ENCODE peak calls at places on chromosome X, in eight cellular contexts. One of them, this sample, is unnamed.

GRCh38 chrX:37468111-37468739 is 103.2 kb upstream of the LANCL3 start:
- DNase-seq in lung: no peak
- DNase-seq in AG09319: no peak
- DNase-seq in sigmoid colon: no peak
- DNase-seq in right atrium auricular region: no peak
- DNase-seq in Calu3: no peak
- DNase-seq in GM23338: peak; percentile 35
- DNase-seq in HepG2: no peak
- DNase-seq in this sample: no peak

GRCh38 chrX:53440101-53440500 is 5.9 kb upstream of the HSD17B10 start:
- DNase-seq in lung: no peak
- DNase-seq in AG09319: no peak
- DNase-seq in sigmoid colon: no peak
- DNase-seq in right atrium auricular region: no peak
- DNase-seq in Calu3: no peak
- DNase-seq in GM23338: no peak
- DNase-seq in HepG2: no peak
- DNase-seq in this sample: no peak

GRCh38 chrX:135463937-135464336 is 42.2 kb downstream of the SMIM10L2A start:
- DNase-seq in lung: no peak
- DNase-seq in AG09319: no peak
- DNase-seq in sigmoid colon: no peak
- DNase-seq in right atrium auricular region: no peak
- DNase-seq in Calu3: no peak
- DNase-seq in GM23338: peak; percentile 30
- DNase-seq in HepG2: peak; percentile 0
- DNase-seq in this sample: no peak

GRCh38 chrX:153946910-153947769 is 2.7 kb upstream of the RENBP start:
- DNase-seq in lung: peak; percentile 77
- DNase-seq in AG09319: peak; percentile 38
- DNase-seq in sigmoid colon: peak; percentile 88
- DNase-seq in right atrium auricular region: peak; percentile 67
- DNase-seq in Calu3: peak; percentile 92
- DNase-seq in GM23338: peak; percentile 86
- DNase-seq in HepG2: peak; percentile 75
- DNase-seq in this sample: peak; percentile 79

GRCh38 chrX:65920620-65921019 is 119.3 kb downstream of the VSIG4 start:
- DNase-seq in lung: no peak
- DNase-seq in AG09319: no peak
- DNase-seq in sigmoid colon: no peak
- DNase-seq in right atrium auricular region: no peak
- DNase-seq in Calu3: no peak
- DNase-seq in GM23338: no peak
- DNase-seq in HepG2: no peak
- DNase-seq in this sample: no peak

GRCh38 chrX:153539171-153539978 is 21.9 kb downstream of the ATP2B3 start:
- DNase-seq in lung: peak; percentile 63
- DNase-seq in AG09319: peak; percentile 4
- DNase-seq in sigmoid colon: peak; percentile 81
- DNase-seq in right atrium auricular region: peak; percentile 69
- DNase-seq in Calu3: peak; percentile 86
- DNase-seq in GM23338: peak; percentile 69
- DNase-seq in HepG2: peak; percentile 23
- DNase-seq in this sample: peak; percentile 27

GRCh38 chrX:119698835-119699234 is 5.9 kb upstream of the SEPTIN6 start:
- DNase-seq in lung: no peak
- DNase-seq in AG09319: peak; percentile 30
- DNase-seq in sigmoid colon: no peak
- DNase-seq in right atrium auricular region: no peak
- DNase-seq in Calu3: peak; percentile 41
- DNase-seq in GM23338: peak; percentile 82
- DNase-seq in HepG2: peak; percentile 41
- DNase-seq in this sample: peak; percentile 59

GRCh38 chrX:14073561-14073960 is 43.9 kb upstream of the GEMIN8 start:
- DNase-seq in lung: no peak
- DNase-seq in AG09319: no peak
- DNase-seq in sigmoid colon: no peak
- DNase-seq in right atrium auricular region: no peak
- DNase-seq in Calu3: no peak
- DNase-seq in GM23338: no peak
- DNase-seq in HepG2: no peak
- DNase-seq in this sample: peak; percentile 36

GRCh38 chrX:118631586-118631985 is 95.8 kb upstream of the IL13RA1 start:
- DNase-seq in lung: no peak
- DNase-seq in AG09319: no peak
- DNase-seq in sigmoid colon: no peak
- DNase-seq in right atrium auricular region: no peak
- DNase-seq in Calu3: no peak
- DNase-seq in GM23338: no peak
- DNase-seq in HepG2: no peak
- DNase-seq in this sample: no peak

GRCh38 chrX:112819013-112819635 is 21.5 kb downstream of the AMOT start:
- DNase-seq in lung: no peak
- DNase-seq in AG09319: peak; percentile 64
- DNase-seq in sigmoid colon: no peak
- DNase-seq in right atrium auricular region: no peak
- DNase-seq in Calu3: no peak
- DNase-seq in GM23338: no peak
- DNase-seq in HepG2: no peak
- DNase-seq in this sample: peak; percentile 77

GRCh38 chrX:36963069-36963808 is 44.9 kb upstream of the FAM47C start:
- DNase-seq in lung: no peak
- DNase-seq in AG09319: no peak
- DNase-seq in sigmoid colon: no peak
- DNase-seq in right atrium auricular region: no peak
- DNase-seq in Calu3: peak; percentile 23
- DNase-seq in GM23338: peak; percentile 36
- DNase-seq in HepG2: no peak
- DNase-seq in this sample: no peak

GRCh38 chrX:153642655-153643430 is 4.2 kb upstream of the DUSP9 start:
- DNase-seq in lung: no peak
- DNase-seq in AG09319: no peak
- DNase-seq in sigmoid colon: no peak
- DNase-seq in right atrium auricular region: no peak
- DNase-seq in Calu3: no peak
- DNase-seq in GM23338: peak; percentile 18
- DNase-seq in HepG2: no peak
- DNase-seq in this sample: no peak

GRCh38 chrX:109475174-109475891 is 6.6 kb downstream of the GUCY2F start:
- DNase-seq in lung: peak; percentile 44
- DNase-seq in AG09319: no peak
- DNase-seq in sigmoid colon: no peak
- DNase-seq in right atrium auricular region: peak; percentile 60
- DNase-seq in Calu3: peak; percentile 41
- DNase-seq in GM23338: peak; percentile 74
- DNase-seq in HepG2: peak; percentile 35
- DNase-seq in this sample: peak; percentile 61

GRCh38 chrX:132226169-132226568 is 6.9 kb upstream of the RAP2C start:
- DNase-seq in lung: no peak
- DNase-seq in AG09319: no peak
- DNase-seq in sigmoid colon: no peak
- DNase-seq in right atrium auricular region: no peak
- DNase-seq in Calu3: no peak
- DNase-seq in GM23338: peak; percentile 38
- DNase-seq in HepG2: no peak
- DNase-seq in this sample: no peak

GRCh38 chrX:129640737-129641136 is 14.0 kb downstream of the APLN start:
- DNase-seq in lung: no peak
- DNase-seq in AG09319: no peak
- DNase-seq in sigmoid colon: no peak
- DNase-seq in right atrium auricular region: no peak
- DNase-seq in Calu3: no peak
- DNase-seq in GM23338: no peak
- DNase-seq in HepG2: no peak
- DNase-seq in this sample: no peak

GRCh38 chrX:106874075-106874474 is 29.1 kb downstream of the RIPPLY1 start:
- DNase-seq in lung: no peak
- DNase-seq in AG09319: no peak
- DNase-seq in sigmoid colon: no peak
- DNase-seq in right atrium auricular region: no peak
- DNase-seq in Calu3: peak; percentile 9
- DNase-seq in GM23338: peak; percentile 38
- DNase-seq in HepG2: peak; percentile 4
- DNase-seq in this sample: peak; percentile 45

GRCh38 chrX:151754042-151754419 is 19.5 kb downstream of the CNGA2 start:
- DNase-seq in lung: no peak
- DNase-seq in AG09319: peak; percentile 55
- DNase-seq in sigmoid colon: no peak
- DNase-seq in right atrium auricular region: peak; percentile 47
- DNase-seq in Calu3: peak; percentile 73
- DNase-seq in GM23338: no peak
- DNase-seq in HepG2: no peak
- DNase-seq in this sample: peak; percentile 76

GRCh38 chrX:44092778-44093177 is 119.6 kb upstream of the NDP start:
- DNase-seq in lung: no peak
- DNase-seq in AG09319: no peak
- DNase-seq in sigmoid colon: no peak
- DNase-seq in right atrium auricular region: no peak
- DNase-seq in Calu3: no peak
- DNase-seq in GM23338: no peak
- DNase-seq in HepG2: peak; percentile 15
- DNase-seq in this sample: no peak

GRCh38 chrX:44096666-44097065 is 123.5 kb upstream of the NDP start:
- DNase-seq in lung: no peak
- DNase-seq in AG09319: no peak
- DNase-seq in sigmoid colon: no peak
- DNase-seq in right atrium auricular region: no peak
- DNase-seq in Calu3: no peak
- DNase-seq in GM23338: no peak
- DNase-seq in HepG2: no peak
- DNase-seq in this sample: no peak

GRCh38 chrX:44088755-44089154 is 115.6 kb upstream of the NDP start:
- DNase-seq in lung: no peak
- DNase-seq in AG09319: no peak
- DNase-seq in sigmoid colon: no peak
- DNase-seq in right atrium auricular region: no peak
- DNase-seq in Calu3: no peak
- DNase-seq in GM23338: no peak
- DNase-seq in HepG2: no peak
- DNase-seq in this sample: no peak

GRCh38 chrX:44094821-44095530 is 121.8 kb upstream of the NDP start:
- DNase-seq in lung: no peak
- DNase-seq in AG09319: no peak
- DNase-seq in sigmoid colon: no peak
- DNase-seq in right atrium auricular region: no peak
- DNase-seq in Calu3: no peak
- DNase-seq in GM23338: no peak
- DNase-seq in HepG2: no peak
- DNase-seq in this sample: no peak

GRCh38 chrX:44093431-44093830 is 120.2 kb upstream of the NDP start:
- DNase-seq in lung: no peak
- DNase-seq in AG09319: no peak
- DNase-seq in sigmoid colon: no peak
- DNase-seq in right atrium auricular region: no peak
- DNase-seq in Calu3: no peak
- DNase-seq in GM23338: no peak
- DNase-seq in HepG2: no peak
- DNase-seq in this sample: no peak
- TF ChIP-seq CTCF in lung: no peak
- TF ChIP-seq CTCF in AG09319: no peak
- TF ChIP-seq CTCF in sigmoid colon: no peak
- TF ChIP-seq CTCF in right atrium auricular region: no peak
- TF ChIP-seq CTCF in Calu3: no peak
- TF ChIP-seq CTCF in GM23338: no peak
- TF ChIP-seq CTCF in HepG2: no peak
- TF ChIP-seq CTCF in this sample: no peak

DNA sequence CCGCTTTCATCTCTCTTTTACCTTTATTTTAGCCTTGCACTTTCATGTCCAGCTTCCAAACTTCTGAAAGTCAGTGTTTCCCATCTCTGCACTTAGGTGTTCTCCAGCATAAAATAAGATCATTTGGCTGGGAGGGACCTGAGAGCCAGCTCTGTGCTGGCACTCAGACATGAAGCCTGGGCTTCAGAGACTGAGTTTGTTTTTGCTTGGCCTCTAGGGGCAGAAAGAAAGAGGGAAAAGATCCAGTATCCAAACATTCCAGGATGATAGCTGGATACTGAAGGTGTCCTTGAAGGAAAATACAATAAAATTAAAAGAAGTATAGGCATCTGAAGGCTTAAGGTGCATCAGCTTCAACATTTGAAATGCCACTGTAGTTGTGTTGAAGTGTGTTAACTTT is 202.4 kb upstream of the ZIC3 start:
- DNase-seq in lung: no peak
- DNase-seq in AG09319: no peak
- DNase-seq in sigmoid colon: no peak
- DNase-seq in right atrium auricular region: no peak
- DNase-seq in Calu3: no peak
- DNase-seq in GM23338: peak; percentile 3
- DNase-seq in HepG2: no peak
- DNase-seq in this sample: no peak
- TF ChIP-seq CTCF in lung: no peak
- TF ChIP-seq CTCF in AG09319: no peak
- TF ChIP-seq CTCF in sigmoid colon: no peak
- TF ChIP-seq CTCF in right atrium auricular region: no peak
- TF ChIP-seq CTCF in Calu3: no peak
- TF ChIP-seq CTCF in GM23338: peak; percentile 21
- TF ChIP-seq CTCF in HepG2: no peak
- TF ChIP-seq CTCF in this sample: no peak

DNA sequence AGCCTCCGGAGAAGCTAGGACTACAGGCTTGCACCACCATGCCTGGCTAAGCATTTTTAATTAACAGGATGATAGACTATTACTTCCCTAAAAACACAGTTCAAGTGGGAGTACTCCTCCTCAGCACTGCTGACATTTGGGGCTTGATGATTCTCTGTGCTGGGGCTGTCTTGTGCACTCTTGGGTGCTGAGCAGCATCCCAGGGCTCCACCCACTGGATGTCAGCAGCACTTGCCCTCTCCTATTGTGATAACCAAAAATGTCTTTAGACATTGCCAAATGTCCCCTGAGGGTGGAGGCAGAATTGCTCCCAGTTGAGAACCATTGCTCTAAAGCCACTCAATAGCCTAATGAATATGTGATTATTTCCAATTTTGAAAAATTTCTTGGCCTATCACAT is 60.4 kb downstream of the CLCN4 start:
- DNase-seq in lung: no peak
- DNase-seq in AG09319: no peak
- DNase-seq in sigmoid colon: no peak
- DNase-seq in right atrium auricular region: no peak
- DNase-seq in Calu3: no peak
- DNase-seq in GM23338: peak; percentile 17
- DNase-seq in HepG2: no peak
- DNase-seq in this sample: no peak
- TF ChIP-seq CTCF in lung: no peak
- TF ChIP-seq CTCF in AG09319: no peak
- TF ChIP-seq CTCF in sigmoid colon: no peak
- TF ChIP-seq CTCF in right atrium auricular region: peak; percentile 19
- TF ChIP-seq CTCF in Calu3: no peak
- TF ChIP-seq CTCF in GM23338: no peak
- TF ChIP-seq CTCF in HepG2: no peak
- TF ChIP-seq CTCF in this sample: no peak

DNA sequence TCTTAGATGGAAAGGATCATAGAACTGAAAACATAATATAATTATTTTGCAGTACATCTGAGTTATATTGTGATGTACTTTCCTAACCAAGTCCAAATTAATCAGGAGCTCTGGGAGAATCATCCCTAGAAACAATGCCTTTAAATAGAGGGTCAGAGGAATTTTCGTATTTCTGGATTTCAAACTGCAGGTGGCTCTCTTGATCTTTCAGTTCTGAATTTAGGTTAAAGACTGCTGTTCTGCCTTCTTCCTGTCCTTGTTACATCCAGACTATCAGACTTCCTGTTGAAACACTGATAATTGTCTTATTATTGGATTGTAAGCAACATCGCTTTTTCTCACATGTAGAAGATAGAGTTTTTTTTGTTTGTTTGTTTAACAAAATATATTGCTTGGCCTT is 142.7 kb downstream of the RPA4 start:
- DNase-seq in lung: no peak
- DNase-seq in AG09319: no peak
- DNase-seq in sigmoid colon: no peak
- DNase-seq in right atrium auricular region: no peak
- DNase-seq in Calu3: no peak
- DNase-seq in GM23338: peak; percentile 46
- DNase-seq in HepG2: no peak
- DNase-seq in this sample: no peak
- TF ChIP-seq CTCF in lung: no peak
- TF ChIP-seq CTCF in AG09319: no peak
- TF ChIP-seq CTCF in sigmoid colon: no peak
- TF ChIP-seq CTCF in right atrium auricular region: no peak
- TF ChIP-seq CTCF in Calu3: no peak
- TF ChIP-seq CTCF in GM23338: peak; percentile 48
- TF ChIP-seq CTCF in HepG2: no peak
- TF ChIP-seq CTCF in this sample: no peak